ENCODE peak calls at places on chromosome 21, in nine cellular contexts. K is MM.1S, J is breast epithelium, S is ascending aorta, M is RWPE1, N is A549, G is ovary, Z is heart right ventricle, E is psoas muscle. O is an unnamed sample.
A peak's percentile ranks its signal among the peaks of the same experiment; 100 is the strongest.

GRCh38 chr21:33135925-33136324 is 66.0 kb downstream of the OLIG1 start:
- DNase-seq in M (no peak), J (no peak), G (no peak), S (no peak), N (no peak), E (no peak), Z (no peak), K (no peak), O (no peak)

GRCh38 chr21:38920631-38921398 is 115.1 kb downstream of the ETS2 start:
- DNase-seq in S (no peak), G (peak; percentile 46), M (no peak), J (no peak), K (no peak), Z (no peak), N (peak; percentile 18), E (no peak), O (no peak)

GRCh38 chr21:18204931-18205330 is 39.7 kb upstream of the CHODL start:
- DNase-seq in Z (no peak), K (peak; percentile 60), J (no peak), S (no peak), E (no peak), G (no peak), N (no peak), M (no peak), O (peak; percentile 17)

GRCh38 chr21:44898011-44898493 is 22.6 kb downstream of the ITGB2 start:
- DNase-seq in M (no peak), Z (no peak), E (no peak), G (no peak), N (no peak), K (no peak), J (no peak), S (no peak), O (no peak)

GRCh38 chr21:41600116-41600515 is 92.2 kb upstream of the TMPRSS2 start:
- DNase-seq in K (no peak), E (no peak), S (no peak), J (peak; percentile 11), M (no peak), G (no peak), N (no peak), Z (no peak), O (no peak)

GRCh38 chr21:45455321-45456013 is 50.5 kb downstream of the COL18A1 start:
- DNase-seq in M (peak; percentile 8), G (peak; percentile 58), E (peak; percentile 64), J (peak; percentile 77), K (no peak), N (no peak), S (no peak), Z (no peak), O (no peak)

GRCh38 chr21:41680444-41681335 is 86.2 kb downstream of the RIPK4 start:
- DNase-seq in S (no peak), Z (no peak), N (peak; percentile 48), M (no peak), J (no peak), G (no peak), E (no peak), K (peak; percentile 30), O (no peak)

GRCh38 chr21:33657124-33657842 is 15.0 kb downstream of the ITSN1 start:
- DNase-seq in J (no peak), Z (no peak), M (no peak), E (no peak), K (no peak), G (no peak), S (no peak), N (no peak), O (peak; percentile 91)

GRCh38 chr21:14353712-14354111 is 29.2 kb downstream of the HSPA13 start:
- DNase-seq in S (no peak), E (no peak), J (no peak), G (no peak), M (no peak), Z (no peak), N (no peak), K (no peak), O (peak; percentile 5)

GRCh38 chr21:25350056-25350455 is 257.2 kb downstream of the MRPL39 start:
- DNase-seq in G (no peak), M (no peak), E (no peak), K (no peak), J (no peak), N (no peak), Z (no peak), S (no peak), O (peak; percentile 45)

DNA sequence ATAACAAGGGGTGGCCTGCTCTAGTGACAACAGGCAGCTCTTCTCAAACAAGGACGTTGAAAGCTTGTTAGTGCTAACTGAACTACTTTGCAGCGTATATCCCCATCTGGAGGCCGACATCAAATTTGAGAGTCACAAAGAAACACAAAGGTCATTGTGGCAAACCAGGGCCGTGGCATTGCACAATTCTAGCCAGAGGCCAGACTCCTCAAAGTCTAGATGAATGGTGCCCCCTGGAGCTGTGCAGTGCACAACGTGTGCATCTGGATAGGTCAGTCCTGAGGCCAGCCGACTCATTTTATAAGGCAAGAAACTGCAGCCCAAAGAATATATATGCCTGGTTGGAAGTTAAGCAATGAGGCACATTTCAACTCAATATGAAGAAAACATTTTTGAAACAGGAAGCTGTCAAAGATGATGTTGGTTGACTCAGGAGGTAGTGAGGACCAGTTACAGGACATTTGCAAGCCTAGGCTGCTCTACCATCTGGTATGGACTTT is 459.3 kb upstream of the RUNX1 start:
- DNase-seq in M (no peak), N (peak; percentile 32), K (no peak), Z (peak; percentile 54), J (no peak), G (no peak), E (peak; percentile 71), S (peak; percentile 49), O (no peak)
- TF ChIP-seq CTCF in M (no peak), N (no peak), K (no peak), Z (no peak), J (no peak), G (no peak), E (peak; percentile 16), S (no peak), O (no peak)

GRCh38 chr21:43623588-43623987 is 35.7 kb downstream of the HSF2BP start:
- DNase-seq in K (no peak), Z (no peak), S (no peak), M (no peak), E (no peak), N (no peak), G (no peak), J (no peak), O (no peak)

GRCh38 chr21:43622796-43623195 is 36.5 kb downstream of the HSF2BP start:
- DNase-seq in G (no peak), Z (no peak), M (no peak), K (no peak), E (no peak), S (no peak), N (no peak), J (no peak), O (no peak)

GRCh38 chr21:43618940-43619339 is 40.3 kb downstream of the HSF2BP start:
- DNase-seq in G (no peak), E (no peak), M (no peak), S (no peak), J (no peak), K (no peak), Z (no peak), N (no peak), O (no peak)

GRCh38 chr21:43619344-43619743 is 39.9 kb downstream of the HSF2BP start:
- DNase-seq in N (no peak), E (no peak), K (no peak), S (no peak), M (no peak), J (no peak), Z (no peak), G (no peak), O (no peak)

GRCh38 chr21:43619856-43620255 is 39.4 kb downstream of the HSF2BP start:
- DNase-seq in E (no peak), K (no peak), Z (no peak), G (no peak), M (no peak), S (no peak), N (peak; percentile 78), J (no peak), O (no peak)
- TF ChIP-seq CTCF in E (no peak), K (peak; percentile 29), Z (no peak), G (no peak), M (no peak), S (no peak), N (no peak), J (no peak), O (no peak)

DNA sequence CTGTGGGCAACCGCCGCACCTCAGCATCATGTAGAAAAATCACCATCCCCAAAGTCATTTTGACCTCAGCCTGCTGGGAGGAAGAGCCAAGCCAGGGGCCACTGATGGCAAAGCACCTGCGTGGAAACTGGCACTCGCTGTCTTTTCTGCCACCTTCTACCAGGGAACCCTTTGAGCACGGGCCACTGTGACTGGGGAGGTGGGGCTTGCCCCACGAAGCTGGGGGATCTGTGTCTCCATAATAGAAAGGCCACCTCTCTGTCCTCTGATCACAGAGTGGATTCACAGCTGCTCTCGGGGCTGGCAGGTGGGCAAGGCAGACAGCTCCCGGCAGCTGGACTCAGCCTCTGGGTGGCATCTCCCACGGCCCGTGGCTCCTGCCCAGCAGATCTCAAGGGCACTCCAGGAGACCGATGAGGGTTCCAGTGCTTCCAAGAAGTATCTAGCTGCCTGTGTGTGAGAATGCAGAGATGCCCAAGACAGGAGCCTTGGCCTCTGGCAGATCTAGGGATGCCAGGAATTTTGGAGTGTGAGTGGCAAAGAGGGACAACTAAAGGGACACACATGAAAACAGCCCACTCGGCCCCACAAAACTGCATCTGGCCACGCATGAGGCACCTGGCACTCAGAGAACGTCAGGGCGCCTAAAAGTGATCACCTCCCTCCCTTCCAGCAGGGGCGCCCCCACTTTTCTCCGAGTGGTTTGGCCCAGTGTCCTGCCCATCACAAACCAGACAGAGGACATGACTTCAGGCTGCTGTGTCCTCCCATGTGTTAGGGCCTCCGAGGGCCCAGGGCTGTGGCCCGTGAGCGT is 102.6 kb downstream of the PDE9A start:
- DNase-seq in Z (no peak), J (no peak), G (no peak), E (no peak), N (no peak), S (no peak), M (no peak), K (no peak), O (no peak)
- TF ChIP-seq CTCF in Z (no peak), J (no peak), G (no peak), E (no peak), N (no peak), S (no peak), M (no peak), K (no peak), O (no peak)

DNA sequence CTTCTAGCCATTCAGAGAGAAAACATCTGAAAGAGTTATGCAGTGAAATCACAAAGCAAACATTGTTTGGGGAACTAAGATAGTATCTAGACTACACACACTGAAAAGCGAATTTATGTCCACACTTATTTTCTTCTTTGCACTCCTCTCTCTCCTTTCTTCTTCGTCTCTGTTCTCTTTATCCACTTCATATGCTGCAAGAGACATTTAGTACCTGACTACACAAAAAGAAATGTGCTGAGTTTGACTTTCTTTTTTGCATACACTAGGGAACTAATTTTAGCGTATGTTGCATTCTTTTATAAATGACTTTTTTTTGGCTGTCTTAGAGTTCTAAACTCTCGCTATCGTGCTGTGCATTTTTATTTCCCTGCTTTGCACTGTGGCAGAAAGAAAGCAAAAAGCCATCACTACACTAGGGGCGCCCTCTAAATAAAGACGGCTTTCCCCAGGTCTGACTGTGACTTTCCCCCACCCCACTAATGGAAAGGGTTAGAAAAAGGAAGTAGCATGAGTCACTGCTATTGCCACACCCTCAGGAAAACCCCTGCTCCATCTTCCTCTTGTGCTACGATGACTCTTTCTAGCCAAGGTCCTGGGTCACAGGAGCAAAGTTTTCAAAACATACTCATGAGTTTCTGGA is 65.7 kb downstream of the MAP3K7CL start:
- DNase-seq in S (no peak), N (peak; percentile 89), E (no peak), J (no peak), M (peak; percentile 92), Z (peak; percentile 56), G (no peak), K (peak; percentile 79), O (peak; percentile 90)
- TF ChIP-seq CTCF in S (peak; percentile 28), N (peak; percentile 28), E (no peak), J (no peak), M (peak; percentile 47), Z (no peak), G (no peak), K (peak; percentile 67), O (peak; percentile 56)

O was measured in endothelial cell of umbilical vein.